ENCODE peak calls at places on chromosomes 6 and 20, in ten cellular contexts. M is HCT116, N is transverse colon, S is prostate gland, F is stomach, G is breast epithelium, L is HepG2, P is sigmoid colon, A is H1, W is suprapubic skin. B is an unnamed sample.

GRCh38 chr6:116268589-116269293 is 11.0 kb downstream of the TSPYL1 start:
- DNase-seq in F (no peak), L (peak), G (no peak), A (no peak), M (peak), S (no peak), N (no peak), P (no peak), W (no peak), B (peak)

GRCh38 chr6:170360476-170360875 is 53.9 kb downstream of the FAM120B start:
- DNase-seq in G (no peak), F (no peak), N (no peak), M (no peak), S (no peak), L (no peak), P (no peak), A (no peak), W (no peak), B (peak)

GRCh38 chr20:46330072-46330763 is 21.9 kb upstream of the CDH22 start:
- DNase-seq in A (no peak), P (no peak), N (no peak), F (peak), S (peak), W (no peak), G (no peak), M (no peak), L (no peak), B (no peak)

GRCh38 chr6:99353126-99353525 is 3.7 kb upstream of the FAXC start:
- DNase-seq in A (no peak), W (no peak), M (no peak), P (no peak), L (no peak), G (no peak), N (no peak), S (no peak), F (no peak), B (no peak)

GRCh38 chr6:73207221-73207837 is 18.0 kb downstream of the KHDC1L start:
- DNase-seq in L (no peak), N (no peak), M (no peak), F (no peak), P (no peak), G (no peak), W (no peak), A (no peak), S (no peak), B (no peak)

GRCh38 chr6:111210074-111210729 is 122.9 kb downstream of the SLC16A10 start:
- DNase-seq in L (peak), G (no peak), F (no peak), N (no peak), M (peak), A (peak), S (peak), P (no peak), W (no peak), B (peak)

GRCh38 chr20:43977252-43977651 is 62.6 kb downstream of the TOX2 start:
- DNase-seq in L (no peak), W (peak), M (no peak), F (no peak), G (no peak), A (no peak), N (no peak), S (no peak), P (no peak), B (no peak)

GRCh38 chr6:44733146-44733545 is 345.6 kb downstream of the CDC5L start:
- DNase-seq in F (no peak), N (no peak), W (no peak), G (no peak), L (no peak), P (no peak), A (no peak), M (no peak), S (no peak), B (no peak)

GRCh38 chr20:33407251-33407650 is 5.9 kb upstream of the CDK5RAP1 start:
- DNase-seq in W (no peak), L (no peak), A (no peak), S (no peak), M (no peak), N (no peak), G (no peak), F (no peak), P (no peak), B (no peak)

GRCh38 chr6:53532061-53532797 is 12.7 kb downstream of the GCLC start:
- DNase-seq in G (no peak), L (no peak), N (no peak), A (no peak), M (no peak), F (no peak), S (no peak), P (no peak), W (no peak), B (no peak)

GRCh38 chr6:135722679-135723078 is 128.8 kb upstream of the PDE7B start:
- DNase-seq in S (no peak), P (no peak), M (peak), G (no peak), L (peak), A (no peak), N (no peak), W (no peak), F (peak), B (peak)

GRCh38 chr20:28562510-28562898 is 2695.0 kb upstream of the DEFB115 start:
- DNase-seq in W (no peak), N (no peak), S (no peak), G (no peak), A (no peak), L (no peak), F (no peak), P (no peak), M (no peak), B (no peak)

GRCh38 chr6:142856857-142857608 is 87.9 kb downstream of the HIVEP2 start:
- DNase-seq in N (peak), G (no peak), P (no peak), M (no peak), W (no peak), A (no peak), S (no peak), L (no peak), F (no peak), B (no peak)

GRCh38 chr6:82408952-82409421 is 45.4 kb downstream of the TPBG start:
- DNase-seq in A (no peak), W (no peak), S (no peak), F (no peak), P (no peak), G (no peak), M (no peak), L (no peak), N (no peak), B (no peak)

GRCh38 chr6:157841211-157841840 is 18.3 kb downstream of the SNX9 start:
- DNase-seq in S (no peak), W (no peak), G (no peak), P (no peak), M (peak), N (peak), F (peak), A (no peak), L (no peak), B (no peak)

GRCh38 chr6:51301969-51302368 is 483.3 kb downstream of the TFAP2B start:
- DNase-seq in N (no peak), G (no peak), L (no peak), P (no peak), W (no peak), S (no peak), A (no peak), M (no peak), F (no peak), B (no peak)
- H3K27ac ChIP-seq in N (no peak), G (no peak), L (no peak), P (no peak), W (no peak), S (no peak), A (no peak), M (no peak), F (no peak), B (no peak)

GRCh38 chr6:52010145-52010544 is 77.3 kb downstream of the PKHD1 start:
- DNase-seq in M (no peak), L (no peak), G (no peak), S (no peak), W (no peak), F (no peak), A (no peak), P (no peak), N (no peak), B (no peak)

GRCh38 chr6:52013035-52013434 is 74.4 kb downstream of the PKHD1 start:
- DNase-seq in M (no peak), L (no peak), S (peak), A (no peak), F (peak), N (no peak), G (peak), P (peak), W (no peak), B (no peak)

GRCh38 chr6:52012582-52012981 is 74.8 kb downstream of the PKHD1 start:
- DNase-seq in A (no peak), P (no peak), M (no peak), F (no peak), G (no peak), N (no peak), L (no peak), S (no peak), W (no peak), B (no peak)

GRCh38 chr6:52014391-52014790 is 73.0 kb downstream of the PKHD1 start:
- DNase-seq in G (no peak), F (no peak), N (no peak), S (no peak), L (no peak), A (no peak), M (no peak), W (no peak), P (no peak), B (no peak)

GRCh38 chr6:52009736-52010135 is 77.7 kb downstream of the PKHD1 start:
- DNase-seq in N (no peak), G (no peak), P (no peak), W (no peak), M (no peak), L (no peak), A (no peak), F (no peak), S (no peak), B (no peak)
- TF ChIP-seq POLR2AphosphoS5 in N (no peak), G (no peak), P (no peak), W (no peak), M (no peak), L (no peak), A (no peak), F (no peak), S (no peak), B (no peak)

DNA sequence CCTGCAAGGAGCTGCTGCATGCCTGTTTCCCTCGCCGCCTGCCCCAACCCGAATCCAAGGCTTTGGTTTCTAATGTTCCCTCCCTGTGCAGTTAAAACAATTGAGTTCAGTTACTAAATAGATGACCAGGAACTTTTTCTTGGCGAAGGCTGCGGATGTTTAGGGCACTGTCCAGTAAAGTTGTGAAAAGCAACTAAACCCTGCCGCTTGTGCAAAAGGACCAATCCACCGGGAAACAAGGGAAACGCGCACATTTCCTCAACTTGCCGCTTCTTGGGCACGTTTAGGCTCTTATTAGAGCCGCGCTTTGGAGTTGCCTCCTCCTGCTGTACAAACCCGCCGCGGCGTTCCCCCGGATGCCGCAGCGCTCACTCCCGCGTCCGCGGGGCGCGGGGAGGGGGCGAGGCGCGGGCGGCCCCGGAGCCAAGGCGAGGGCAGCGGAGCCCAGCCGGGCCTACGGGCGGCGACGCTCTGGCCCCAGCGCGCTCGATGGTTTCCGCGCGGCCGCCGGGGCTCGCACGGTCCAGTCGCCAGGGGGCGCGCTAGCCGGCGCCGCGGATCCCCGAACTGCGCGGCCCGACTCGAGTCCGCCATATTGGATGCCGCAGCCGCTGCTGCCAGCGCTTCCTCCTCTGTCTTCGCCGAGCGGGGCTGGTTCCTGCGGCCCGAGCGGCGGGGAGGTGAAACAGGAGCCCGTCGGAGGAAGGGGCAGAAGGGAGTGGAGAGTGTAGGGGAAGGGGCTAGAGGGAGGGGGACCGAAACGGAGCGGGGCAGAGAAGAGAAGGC is at the start of gene SCAF8:
- DNase-seq in N (peak), W (peak), S (peak), L (peak), G (peak), A (peak), M (peak), P (peak), F (peak), B (peak)
- TF ChIP-seq POLR2A in N (peak), W (no peak), S (peak), L (peak), G (no peak), A (peak), M (peak), P (peak), F (no peak), B (peak)

GRCh38 chr6:124674042-124674441 is 288.2 kb upstream of the RNF217 start:
- DNase-seq in M (no peak), W (no peak), P (no peak), G (no peak), L (no peak), F (no peak), N (no peak), A (no peak), S (no peak), B (no peak)

GRCh38 chr6:124670801-124671200 is 291.4 kb upstream of the RNF217 start:
- DNase-seq in A (no peak), W (no peak), M (no peak), P (no peak), S (no peak), L (no peak), N (no peak), G (no peak), F (no peak), B (no peak)

GRCh38 chr6:124679392-124679791 is 282.8 kb upstream of the RNF217 start:
- DNase-seq in F (no peak), P (no peak), M (no peak), A (no peak), L (no peak), S (no peak), N (no peak), G (no peak), W (no peak), B (no peak)

GRCh38 chr6:124677874-124678273 is 284.4 kb upstream of the RNF217 start:
- DNase-seq in A (no peak), P (no peak), F (no peak), W (no peak), L (no peak), G (no peak), M (no peak), S (no peak), N (no peak), B (no peak)

GRCh38 chr6:124676033-124676432 is 286.2 kb upstream of the RNF217 start:
- DNase-seq in W (no peak), L (no peak), A (no peak), P (no peak), F (no peak), N (no peak), S (no peak), M (no peak), G (no peak), B (no peak)
- H3K27ac ChIP-seq in W (no peak), L (no peak), A (no peak), P (no peak), F (no peak), N (no peak), S (no peak), M (no peak), G (no peak), B (no peak)

DNA sequence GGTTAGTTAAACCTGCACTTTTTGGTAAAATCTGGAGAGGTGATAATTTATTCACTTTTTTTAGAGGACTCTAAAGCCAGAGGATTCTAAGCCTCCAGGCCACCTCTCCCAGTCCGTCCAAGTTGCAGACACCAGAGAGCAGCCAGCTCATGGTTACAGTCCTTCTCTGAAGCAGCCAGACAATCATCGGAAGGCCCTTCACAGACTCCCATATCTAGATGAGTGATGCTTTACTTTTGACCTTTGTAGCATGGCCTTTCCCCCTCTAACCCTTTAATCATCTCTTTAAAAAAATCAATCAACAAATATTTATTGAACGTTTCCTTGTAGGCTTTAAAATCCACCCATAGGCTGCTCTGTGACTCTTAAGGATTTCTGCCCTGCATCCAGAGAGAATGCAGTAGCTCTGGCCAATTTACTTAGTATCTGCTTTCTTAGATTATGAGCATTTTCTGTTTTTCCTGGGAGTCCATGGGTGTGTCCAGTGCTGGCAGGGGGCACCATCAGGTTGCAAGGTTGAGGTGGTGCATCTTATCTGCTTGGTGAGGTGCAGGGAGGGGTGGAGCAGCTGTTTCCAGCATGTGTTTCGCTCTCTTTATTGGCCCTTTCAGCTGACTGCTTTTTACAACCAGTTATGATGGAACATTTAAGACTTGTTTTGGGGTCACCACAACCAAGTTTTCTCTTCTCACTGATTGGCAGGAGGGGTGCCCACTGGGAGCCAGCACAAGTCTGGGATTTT is 58.6 kb downstream of the JARID2 start:
- DNase-seq in A (peak), N (no peak), P (no peak), L (no peak), M (no peak), G (no peak), F (no peak), W (no peak), S (no peak), B (no peak)
- TF ChIP-seq POLR2AphosphoS5 in A (no peak), N (no peak), P (no peak), L (no peak), M (no peak), G (no peak), F (no peak), W (no peak), S (no peak), B (no peak)

DNA sequence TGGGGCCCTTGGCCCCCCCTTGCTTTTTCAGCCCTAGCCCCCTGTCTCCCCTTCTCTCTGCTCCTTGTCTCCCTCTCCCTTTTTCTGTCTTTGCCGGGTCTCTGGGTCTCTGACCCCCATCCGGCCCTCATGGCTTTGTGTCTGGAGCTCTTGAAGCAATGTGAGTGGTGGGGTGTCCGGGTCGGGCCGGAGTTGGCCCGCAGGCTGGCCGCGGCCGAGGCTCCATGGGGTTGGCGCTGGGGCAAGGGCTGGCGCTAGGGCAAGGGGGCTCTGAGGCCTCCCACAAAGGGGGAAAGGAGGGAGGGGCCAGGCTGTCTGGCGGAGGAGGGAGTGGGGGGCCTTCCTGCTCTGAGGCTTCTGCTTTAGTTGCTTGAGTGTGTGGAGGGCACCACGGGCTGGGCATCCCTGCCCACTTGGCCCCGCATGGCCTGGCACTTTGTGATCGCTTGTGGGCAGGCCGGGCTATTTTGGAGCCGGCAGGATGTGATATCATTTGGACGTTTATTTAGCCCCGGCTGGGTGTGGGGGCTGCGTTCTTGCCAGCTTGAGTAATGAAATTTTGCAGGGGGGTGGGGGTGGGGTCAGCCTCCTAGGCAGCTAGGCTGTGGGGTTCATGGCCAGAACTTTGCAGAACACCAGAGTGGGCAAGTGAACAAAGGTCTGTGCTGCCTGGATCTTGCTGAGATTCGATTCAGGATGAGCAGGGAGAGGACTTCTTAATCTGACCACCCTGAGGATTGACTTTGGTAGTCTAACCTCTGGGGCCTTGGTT is 78.7 kb upstream of the MYL9 start:
- DNase-seq in F (peak), S (peak), G (no peak), L (no peak), M (no peak), N (peak), P (peak), A (peak), W (peak), B (peak)
- TF ChIP-seq POLR2A in F (no peak), S (no peak), G (no peak), L (no peak), M (no peak), N (peak), P (no peak), A (no peak), W (no peak), B (peak)

GRCh38 chr20:50442526-50442925 is 67.7 kb upstream of the PTPN1 start:
- DNase-seq in P (no peak), W (no peak), A (no peak), G (no peak), L (no peak), S (no peak), F (no peak), N (no peak), M (no peak), B (no peak)
- H3K27ac ChIP-seq in P (no peak), W (peak), A (no peak), G (peak), L (no peak), S (peak), F (peak), N (peak), M (no peak), B (no peak)

GRCh38 chr20:53751394-53752368 is 158.0 kb upstream of the ZNF217 start:
- DNase-seq in P (no peak), G (no peak), S (no peak), A (no peak), L (no peak), F (peak), M (no peak), W (no peak), N (peak), B (peak)

GRCh38 chr20:53755733-53756523 is 162.3 kb upstream of the ZNF217 start:
- DNase-seq in S (no peak), G (no peak), L (no peak), A (no peak), W (no peak), P (no peak), N (no peak), M (no peak), F (no peak), B (no peak)

GRCh38 chr20:53752971-53753879 is 159.6 kb upstream of the ZNF217 start:
- DNase-seq in F (no peak), G (no peak), N (no peak), A (no peak), W (peak), P (no peak), M (no peak), L (no peak), S (no peak), B (no peak)

GRCh38 chr20:53752583-53752970 is 158.9 kb upstream of the ZNF217 start:
- DNase-seq in N (no peak), P (no peak), G (no peak), F (no peak), M (no peak), L (no peak), W (no peak), S (no peak), A (no peak), B (no peak)

DNA sequence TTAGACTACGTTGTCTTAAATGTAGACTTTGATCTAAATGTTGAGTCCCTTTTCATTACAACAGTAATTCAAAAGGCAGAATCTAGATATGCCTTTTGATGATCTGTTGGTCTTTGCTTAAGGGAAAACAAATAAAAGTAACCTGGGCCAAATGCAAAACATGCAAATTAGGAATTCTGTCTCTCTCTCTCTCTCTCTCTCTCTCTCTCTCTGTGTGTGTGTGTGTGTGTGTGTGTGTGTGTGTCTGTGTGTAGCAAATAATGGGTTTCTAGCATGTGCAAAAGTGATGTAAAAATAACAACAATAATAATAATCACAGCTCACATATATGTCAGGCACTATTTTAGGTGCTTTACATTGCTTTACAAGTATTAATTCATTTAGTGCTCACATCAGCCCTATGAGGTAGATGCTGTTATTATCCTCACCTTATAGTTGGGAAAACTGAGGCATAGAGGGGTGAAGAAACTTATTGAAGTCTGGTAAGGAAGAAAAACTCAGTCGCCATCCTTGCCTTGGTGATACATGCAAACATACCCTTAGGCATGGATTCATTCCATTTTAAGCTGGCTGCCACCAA is 160.3 kb upstream of the ZNF217 start:
- DNase-seq in S (no peak), P (no peak), N (no peak), M (no peak), W (no peak), F (no peak), G (no peak), L (peak), A (no peak), B (no peak)
- TF ChIP-seq POLR2AphosphoS5 in S (no peak), P (no peak), N (no peak), M (no peak), W (no peak), F (no peak), G (no peak), L (no peak), A (no peak), B (no peak)